ENCODE peak calls at places on chromosomes 12 and 14, in five cellular contexts. F is brain microvascular endothelial cell, O is cardiac muscle cell, D is heart right ventricle, H is PC-9. L is an unnamed sample. For H3K36me3, the result is how much of the 10 kb centered on the place peaks cover.

GRCh38 chr12:80954857-80955520 is 17.3 kb upstream of the LIN7A start:
- DNase-seq in F (no peak), O (peak), D (no peak), H (no peak), L (no peak)

GRCh38 chr14:99213101-99213500 is 58.9 kb downstream of the BCL11B start:
- DNase-seq in F (no peak), O (no peak), D (no peak), H (no peak), L (no peak)

GRCh38 chr14:96055753-96056508 is 16.8 kb downstream of the C14orf132 start:
- DNase-seq in F (no peak), O (no peak), D (no peak), H (no peak), L (no peak)

GRCh38 chr14:47674546-47675238 is 713 bp downstream of the MDGA2 start:
- DNase-seq in F (no peak), O (peak), D (no peak), H (no peak), L (no peak)

GRCh38 chr12:74408601-74409166 is 129.0 kb upstream of the ATXN7L3B start:
- DNase-seq in F (no peak), O (no peak), D (no peak), H (no peak), L (no peak)

GRCh38 chr12:55972045-55972843 is 1.6 kb upstream of the RAB5B start:
- DNase-seq in F (peak), O (no peak), D (no peak), H (peak), L (no peak)

GRCh38 chr14:96202441-96203094 is 2.1 kb upstream of the BDKRB2 start:
- DNase-seq in F (peak), O (no peak), D (no peak), H (no peak), L (no peak)

GRCh38 chr12:10726945-10727344 is 3.8 kb upstream of the YBX3 start:
- DNase-seq in F (no peak), O (no peak), D (no peak), H (peak), L (no peak)

GRCh38 chr12:4653257-4653656 is 4.3 kb downstream of the NDUFA9 start:
- DNase-seq in F (no peak), O (no peak), D (no peak), H (no peak), L (no peak)

GRCh38 chr12:124512667-124513296 is 54.6 kb downstream of the NCOR2 start:
- DNase-seq in F (peak), O (no peak), D (peak), H (peak), L (peak)

GRCh38 chr12:5511644-5512584 is 80.0 kb downstream of the NTF3 start:
- DNase-seq in F (no peak), O (peak), D (peak), H (no peak), L (peak)

GRCh38 chr14:38404616-38405015 is 148.7 kb upstream of the CLEC14A start:
- DNase-seq in F (no peak), O (no peak), D (no peak), H (no peak), L (no peak)

GRCh38 chr14:65433157-65433556 is 20.6 kb downstream of the FUT8 start:
- DNase-seq in F (no peak), O (no peak), D (no peak), H (no peak), L (no peak)

DNA sequence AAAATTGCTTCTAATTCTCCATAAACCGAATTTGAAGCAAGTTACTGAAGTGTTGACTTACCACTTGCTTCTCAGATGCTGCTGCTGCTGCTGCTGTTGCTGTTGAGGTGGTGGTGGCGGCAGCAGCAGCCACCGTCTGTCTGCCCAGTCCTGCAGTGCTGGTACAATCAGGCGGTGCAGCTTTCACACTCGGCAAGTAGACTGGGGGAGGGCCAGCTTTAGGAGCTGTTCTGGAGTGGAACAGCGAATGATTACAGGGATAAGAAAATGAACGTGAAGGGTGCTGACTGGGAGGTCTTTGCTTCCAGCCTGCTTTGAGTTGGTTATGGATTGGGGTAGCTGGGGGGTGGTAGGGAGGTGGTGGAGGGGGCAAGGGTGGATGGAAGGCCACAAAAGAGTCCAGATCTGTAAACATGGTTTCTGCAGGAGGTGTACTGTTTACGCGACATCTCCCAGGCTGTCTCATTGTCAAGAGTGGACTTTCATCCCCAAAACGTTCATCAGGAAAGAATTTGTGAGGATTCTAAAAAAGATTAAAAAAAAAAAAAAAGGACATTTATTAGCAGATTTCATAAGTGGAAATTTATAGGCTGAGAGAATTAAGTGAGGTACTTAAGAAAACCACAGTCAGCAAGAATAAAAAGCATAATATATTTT is 38.8 kb downstream of the UBR7 start:
- DNase-seq in F (no peak), O (no peak), D (no peak), H (no peak), L (no peak)
- H3K36me3 ChIP-seq in F (under half), O (under half), D (half or more), H (under half), L (half or more)

GRCh38 chr14:22837750-22838538 is 1.6 kb downstream of the MMP14 start:
- DNase-seq in F (no peak), O (no peak), D (peak), H (no peak), L (peak)

GRCh38 chr14:22836301-22837058 is at the start of gene MMP14:
- DNase-seq in F (peak), O (no peak), D (peak), H (no peak), L (peak)

GRCh38 chr14:22838631-22839041 is 2.3 kb downstream of the MMP14 start:
- DNase-seq in F (peak), O (no peak), D (no peak), H (no peak), L (no peak)

GRCh38 chr14:22835505-22835904 is 880 bp upstream of the MMP14 start:
- DNase-seq in F (no peak), O (no peak), D (no peak), H (no peak), L (no peak)

DNA sequence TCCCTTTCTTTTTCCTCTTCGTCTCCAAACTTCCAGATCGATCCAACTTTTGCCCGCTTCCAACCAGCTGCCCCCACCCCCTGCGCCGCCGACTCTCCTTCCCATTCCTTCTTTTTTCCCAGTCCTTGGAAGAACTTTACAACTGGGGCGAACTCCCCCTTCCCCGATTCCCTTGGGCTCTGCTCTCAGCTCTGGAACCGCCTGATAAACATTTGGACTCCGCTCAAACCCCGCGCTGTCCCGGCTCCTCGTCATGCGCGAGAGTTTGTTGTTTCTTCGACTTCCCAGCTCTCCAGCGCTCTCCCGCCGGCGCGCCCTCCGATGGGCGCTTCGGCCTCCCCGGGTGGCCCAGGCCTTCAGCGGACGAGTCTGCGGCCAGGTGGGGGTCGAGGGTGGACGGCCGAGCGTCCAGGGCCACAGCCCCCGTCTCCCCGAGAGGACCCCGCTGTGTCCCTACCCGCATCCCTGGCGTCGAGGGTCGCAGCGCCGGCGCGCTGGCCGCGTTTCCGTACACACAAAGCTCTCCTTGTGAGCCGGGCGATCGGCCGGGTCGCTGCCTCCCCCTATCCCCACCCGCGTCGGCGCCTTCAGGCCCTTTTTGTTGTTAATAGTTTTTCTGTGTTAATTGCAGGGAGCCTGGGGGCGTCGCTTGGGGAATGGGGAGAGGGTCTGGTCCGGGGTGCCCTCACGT is 819 bp downstream of the MMP14 start:
- DNase-seq in F (peak), O (peak), D (peak), H (no peak), L (peak)
- TF ChIP-seq CTCF in F (no peak), O (peak), D (peak), H (no peak), L (no peak)

GRCh38 chr14:103656758-103657133 is 27.7 kb downstream of the KLC1 start:
- DNase-seq in F (no peak), O (no peak), D (no peak), H (no peak), L (no peak)

GRCh38 chr14:103656031-103656757 is 27.2 kb downstream of the KLC1 start:
- DNase-seq in F (no peak), O (no peak), D (no peak), H (peak), L (no peak)

GRCh38 chr14:103652806-103653205 is 23.8 kb downstream of the KLC1 start:
- DNase-seq in F (no peak), O (no peak), D (no peak), H (no peak), L (no peak)

GRCh38 chr14:103653802-103654201 is 24.8 kb downstream of the KLC1 start:
- DNase-seq in F (no peak), O (no peak), D (no peak), H (no peak), L (no peak)

DNA sequence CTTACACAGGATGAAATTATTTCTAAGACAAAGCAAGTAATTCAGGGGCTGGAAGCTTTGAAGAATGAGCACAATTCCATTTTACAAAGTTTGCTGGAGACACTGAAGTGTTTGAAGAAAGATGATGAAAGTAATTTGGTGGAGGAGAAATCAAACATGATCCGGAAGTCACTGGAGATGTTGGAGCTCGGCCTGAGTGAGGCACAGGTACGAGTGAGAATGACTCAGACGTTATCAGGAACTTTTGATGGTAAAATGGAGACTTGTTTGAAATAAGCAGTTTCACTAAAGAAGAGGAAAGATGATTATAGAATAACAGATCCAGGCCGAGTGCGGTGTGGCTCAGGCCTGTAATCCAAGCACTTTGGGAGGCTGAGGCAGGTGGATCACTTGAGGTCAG is 25.6 kb downstream of the KLC1 start:
- DNase-seq in F (no peak), O (no peak), D (no peak), H (no peak), L (no peak)
- H3K36me3 ChIP-seq in F (under half), O (under half), D (half or more), H (under half), L (half or more)

GRCh38 chr14:24817638-24818053 is 183.7 kb upstream of the GZMB start:
- DNase-seq in F (no peak), O (peak), D (no peak), H (no peak), L (no peak)
- TF ChIP-seq CTCF in F (peak), O (peak), D (peak), H (no peak), L (peak)

DNA sequence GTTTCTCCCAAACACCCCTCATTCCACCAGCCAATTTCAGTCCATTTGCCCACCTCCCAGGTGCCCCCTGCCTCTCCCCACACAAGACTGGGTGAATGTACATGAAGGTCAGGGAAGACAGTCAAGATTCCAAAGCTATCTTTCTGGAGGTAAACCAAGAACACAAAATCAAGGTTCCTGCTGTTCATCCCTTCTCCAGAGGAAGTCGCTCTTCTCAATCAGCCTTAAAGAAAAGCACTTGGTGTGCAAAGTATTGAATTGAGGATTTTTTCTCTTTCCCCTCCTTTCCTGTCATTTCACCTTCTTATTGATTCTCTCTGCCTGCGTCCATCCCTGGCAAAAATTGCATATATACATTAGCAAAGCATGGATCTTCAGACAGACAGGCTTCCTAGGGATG is 4.5 kb downstream of the GRIN2B start:
- DNase-seq in F (no peak), O (no peak), D (no peak), H (no peak), L (no peak)
- H3K36me3 ChIP-seq in F (under half), O (under half), D (under half), H (under half), L (under half)

DNA sequence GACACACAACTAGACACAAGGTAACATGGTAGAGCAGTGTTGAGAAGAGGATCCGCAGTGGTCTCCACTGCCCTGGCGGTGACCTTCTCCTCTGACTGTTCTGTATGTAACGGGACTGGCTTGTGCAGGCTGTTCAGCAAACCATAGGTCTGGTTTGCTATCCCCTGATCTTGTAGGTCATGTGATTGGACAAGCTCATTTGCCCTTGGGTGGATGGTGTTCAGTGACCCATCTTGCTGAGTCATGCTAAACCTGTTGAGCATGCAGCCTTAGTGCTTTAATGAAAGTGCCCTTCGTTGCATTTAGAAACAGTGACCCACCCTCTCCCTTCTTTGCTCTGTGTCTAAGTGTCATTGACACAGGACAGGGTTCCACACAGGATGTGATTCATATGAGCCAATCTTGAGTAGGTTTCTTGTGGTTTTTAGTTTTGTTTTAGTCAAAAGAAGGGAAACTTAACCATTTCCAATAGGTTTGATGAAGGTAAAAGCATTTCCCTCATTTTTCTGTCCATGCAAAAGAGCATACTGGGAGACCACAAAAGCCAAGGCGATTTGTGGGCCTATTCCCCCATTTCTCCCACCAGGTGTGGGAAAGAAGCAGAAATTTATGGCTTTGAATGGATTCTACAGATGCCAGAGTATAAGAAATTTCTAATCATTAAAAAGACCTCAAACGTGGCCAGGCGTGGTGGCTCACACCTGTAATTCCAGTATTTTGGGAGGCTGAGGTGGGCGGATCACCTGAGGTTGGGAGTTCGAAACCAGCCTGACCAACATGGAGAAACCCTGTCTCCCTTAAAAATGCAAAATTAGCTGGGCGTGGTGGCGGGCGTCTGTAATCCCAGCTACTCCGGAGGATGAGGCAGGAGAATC is 32.6 kb upstream of the HIF1A start:
- DNase-seq in F (peak), O (peak), D (no peak), H (peak), L (no peak)
- TF ChIP-seq CTCF in F (no peak), O (no peak), D (no peak), H (no peak), L (no peak)

GRCh38 chr12:109982211-109982610 is 14.0 kb downstream of the GIT2 start:
- DNase-seq in F (no peak), O (no peak), D (no peak), H (no peak), L (no peak)
- H3K36me3 ChIP-seq in F (half or more), O (under half), D (half or more), H (under half), L (half or more)

DNA sequence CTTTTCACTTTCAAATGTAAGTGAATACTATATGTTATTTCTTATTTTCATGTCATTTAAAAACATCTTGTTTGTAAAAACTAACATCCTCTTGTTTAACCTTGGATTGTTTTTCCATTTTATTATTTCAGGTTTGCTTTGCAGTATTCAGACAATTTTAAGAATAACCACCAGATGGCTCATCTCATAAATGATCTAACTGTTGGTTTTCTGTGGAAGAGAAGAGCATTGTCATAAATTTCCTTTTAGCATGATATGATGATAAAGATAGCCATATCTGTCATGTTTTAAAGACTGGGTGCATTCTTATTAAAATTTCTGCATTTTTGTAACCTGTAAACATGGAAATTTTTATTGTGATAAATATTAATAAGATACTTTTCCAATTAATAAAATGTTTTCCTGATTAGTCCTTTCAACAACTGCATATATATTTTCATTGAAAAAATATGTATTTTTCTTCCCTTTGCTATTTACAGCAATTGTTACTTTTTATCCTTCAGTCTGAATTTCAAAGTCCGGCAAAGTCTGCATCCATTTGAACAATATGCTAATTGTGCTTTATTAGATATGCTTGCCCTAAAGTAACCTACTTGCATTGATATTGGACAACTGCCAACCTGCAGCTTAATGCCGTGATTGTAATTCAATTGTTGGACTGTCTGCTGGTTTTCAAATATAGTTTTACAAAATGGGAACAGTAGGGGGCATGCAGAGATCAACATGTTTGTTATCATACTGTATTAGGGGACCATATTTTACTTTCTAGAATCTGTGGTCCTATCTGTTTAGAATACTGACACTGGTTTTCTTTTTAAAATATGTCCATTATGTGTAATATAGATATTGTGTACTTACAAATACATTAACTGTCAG is 163.4 kb downstream of the GARIN6 start:
- DNase-seq in F (peak), O (no peak), D (no peak), H (no peak), L (no peak)
- TF ChIP-seq CTCF in F (peak), O (peak), D (peak), H (peak), L (no peak)